ENCODE peak calls at places on chromosome 15, in eight cellular contexts. T is 8988T; E is ecto neural progenitor cell; S is fibroblast of lung; D is mucosa of descending colon; Y is activated T-helper 1 cell treated with anti-CD3 and anti-CD28 coated beads, Interleukin-2, amount 50 U/mL, for 16 hours; I is posterior cingulate gyrus; L is activated gamma-delta T cell treated with Interleukin-2 at 50 U/mL for 16 hours. N is an unnamed sample.

GRCh38 chr15:77898811-77899730 is 178.4 kb downstream of the TBC1D2B start:
- DNase-seq in Y (no peak), D (no peak), S (no peak), L (no peak), E (no peak), I (no peak), T (no peak), N (no peak)

GRCh38 chr15:31606942-31607497 is 280.4 kb downstream of the KLF13 start:
- DNase-seq in E (no peak), S (no peak), T (no peak), D (no peak), L (no peak), Y (no peak), I (no peak), N (no peak)

GRCh38 chr15:59255647-59256380 is 49.2 kb downstream of the LDHAL6B start:
- DNase-seq in L (no peak), S (peak; percentile 80), T (no peak), I (no peak), D (no peak), Y (no peak), E (no peak), N (peak; percentile 87)

GRCh38 chr15:89677381-89677780 is 1.8 kb downstream of the PLIN1 start:
- DNase-seq in D (no peak), T (no peak), L (no peak), S (no peak), E (no peak), Y (no peak), I (no peak), N (no peak)

GRCh38 chr15:31468911-31469800 is 142.5 kb downstream of the KLF13 start:
- DNase-seq in Y (no peak), S (no peak), L (no peak), E (no peak), D (no peak), I (no peak), T (no peak), N (no peak)

GRCh38 chr15:77599899-77600298 is 32.8 kb downstream of the LINGO1 start:
- DNase-seq in T (no peak), Y (no peak), D (no peak), E (peak; percentile 74), L (no peak), I (no peak), S (peak; percentile 26), N (peak; percentile 43)

GRCh38 chr15:78170848-78171773 is 21.9 kb downstream of the IDH3A start:
- DNase-seq in I (no peak), Y (no peak), D (no peak), T (no peak), S (no peak), L (no peak), E (no peak), N (no peak)

GRCh38 chr15:98883504-98883903 is 124.1 kb downstream of the PGPEP1L start:
- DNase-seq in L (no peak), D (no peak), I (no peak), Y (no peak), S (no peak), T (no peak), E (no peak), N (no peak)

GRCh38 chr15:77611767-77612166 is 20.9 kb downstream of the LINGO1 start:
- DNase-seq in S (no peak), I (peak; percentile 63), E (no peak), L (no peak), T (no peak), Y (no peak), D (peak; percentile 86), N (no peak)

GRCh38 chr15:64630403-64631107 is 144.8 kb downstream of the RBPMS2 start:
- DNase-seq in D (no peak), L (no peak), Y (no peak), T (no peak), E (no peak), I (no peak), S (no peak), N (no peak)

GRCh38 chr15:59814409-59814808 is 125.3 kb upstream of the BNIP2 start:
- DNase-seq in I (no peak), L (peak; percentile 19), E (no peak), S (no peak), D (no peak), T (no peak), Y (no peak), N (no peak)

GRCh38 chr15:74200394-74200793 is 2.2 kb downstream of the STRA6 start:
- DNase-seq in L (no peak), E (no peak), T (no peak), S (peak; percentile 79), I (no peak), Y (no peak), D (no peak), N (peak; percentile 60)

GRCh38 chr15:96325579-96326331 is 4.7 kb upstream of the NR2F2 start:
- DNase-seq in I (no peak), T (no peak), L (no peak), E (peak; percentile 54), Y (no peak), S (peak; percentile 81), D (no peak), N (peak; percentile 82)

GRCh38 chr15:75902129-75902557 is 1.5 kb upstream of the FBXO22 start:
- DNase-seq in T (no peak), Y (no peak), S (no peak), E (no peak), L (no peak), I (no peak), D (no peak), N (no peak)

GRCh38 chr15:74170845-74171578 is 2.5 kb upstream of the ISLR start:
- DNase-seq in E (no peak), T (no peak), L (no peak), S (no peak), Y (no peak), I (no peak), D (no peak), N (no peak)

GRCh38 chr15:26455828-26456227 is 317.0 kb downstream of the GABRB3 start:
- DNase-seq in S (no peak), E (no peak), D (no peak), L (no peak), T (no peak), I (no peak), Y (no peak), N (no peak)

GRCh38 chr15:72168131-72168825 is 29.3 kb downstream of the GRAMD2A start:
- DNase-seq in Y (no peak), D (no peak), L (no peak), E (no peak), S (peak; percentile 54), T (no peak), I (no peak), N (no peak)

GRCh38 chr15:89893027-89893426 is 767 bp downstream of the AP3S2 start:
- DNase-seq in Y (no peak), D (no peak), L (no peak), E (no peak), S (no peak), T (no peak), I (no peak), N (no peak)

GRCh38 chr15:73683624-73684536 is at the start of gene CD276:
- DNase-seq in T (peak; percentile 69), D (peak; percentile 82), S (peak; percentile 76), I (peak; percentile 66), E (peak; percentile 89), Y (no peak), L (no peak), N (peak; percentile 73)

GRCh38 chr15:71374607-71375352 is 259.5 kb downstream of the THSD4 start:
- DNase-seq in T (no peak), I (no peak), S (peak; percentile 87), Y (no peak), E (no peak), L (no peak), D (no peak), N (no peak)

GRCh38 chr15:67021455-67021854 is 43.9 kb upstream of the SMAD3 start:
- DNase-seq in T (no peak), E (no peak), I (no peak), S (no peak), L (no peak), D (no peak), Y (no peak), N (no peak)

GRCh38 chr15:52806284-52806655 is 16.1 kb upstream of the ONECUT1 start:
- DNase-seq in S (no peak), D (no peak), Y (no peak), T (no peak), I (no peak), L (no peak), E (no peak), N (no peak)

GRCh38 chr15:79028411-79028964 is 62.1 kb downstream of the RASGRF1 start:
- DNase-seq in D (no peak), Y (no peak), E (peak; percentile 70), S (peak; percentile 7), T (no peak), I (no peak), L (no peak), N (peak; percentile 87)

GRCh38 chr15:64379216-64379960 is 1.9 kb downstream of the PCLAF start:
- DNase-seq in Y (no peak), T (no peak), S (peak; percentile 7), L (no peak), D (no peak), E (no peak), I (no peak), N (no peak)

GRCh38 chr15:74123131-74123429 is 7.3 kb upstream of the ISLR2 start:
- DNase-seq in L (no peak), I (no peak), Y (no peak), D (no peak), T (no peak), E (no peak), S (no peak), N (no peak)

GRCh38 chr15:98217356-98217755 is 256.9 kb downstream of the ARRDC4 start:
- DNase-seq in I (no peak), S (no peak), Y (no peak), L (no peak), E (no peak), D (no peak), T (no peak), N (no peak)

GRCh38 chr15:82081904-82082810 is 36.3 kb upstream of the MEX3B start:
- DNase-seq in D (no peak), L (no peak), T (no peak), S (peak; percentile 98), Y (no peak), E (no peak), I (no peak), N (no peak)

GRCh38 chr15:43440721-43441281 is 52.2 kb downstream of the TP53BP1 start:
- DNase-seq in E (no peak), D (no peak), S (peak; percentile 98), I (peak; percentile 16), T (no peak), L (peak; percentile 5), Y (peak; percentile 1), N (peak; percentile 54)

GRCh38 chr15:40238481-40238926 is 359 bp upstream of the PAK6 start:
- DNase-seq in S (no peak), L (no peak), T (no peak), I (no peak), D (no peak), Y (no peak), E (peak; percentile 45), N (no peak)

GRCh38 chr15:51849866-51850265 is 20.4 kb downstream of the TMOD3 start:
- DNase-seq in T (no peak), I (no peak), S (no peak), E (no peak), L (no peak), D (no peak), Y (no peak), N (no peak)

GRCh38 chr15:45288947-45289346 is 36.9 kb downstream of the SLC28A2 start:
- DNase-seq in L (no peak), D (no peak), Y (no peak), E (no peak), I (no peak), T (no peak), S (no peak), N (no peak)

GRCh38 chr15:77384589-77385359 is 35.1 kb downstream of the PEAK1 start:
- DNase-seq in Y (no peak), I (no peak), L (no peak), D (no peak), T (no peak), E (no peak), S (no peak), N (no peak)

N was measured in HT-29.